ENCODE peak calls at places on chromosomes 13 and 19, in nine cellular contexts. One of them, this sample, is unnamed.

GRCh38 chr19:42126565-42126964 is 5.7 kb downstream of the POU2F2 start:
- DNase-seq in K562: no peak
- DNase-seq in SK-N-SH: no peak
- DNase-seq in WTC11: no peak
- DNase-seq in A549: no peak
- DNase-seq in HCT116: no peak
- DNase-seq in H1: no peak
- DNase-seq in HepG2: no peak
- DNase-seq in NB4: no peak
- DNase-seq in this sample: no peak

GRCh38 chr19:50858896-50859295 is 4.2 kb downstream of the KLK3 start:
- DNase-seq in K562: no peak
- DNase-seq in SK-N-SH: no peak
- DNase-seq in WTC11: peak; percentile 61
- DNase-seq in A549: no peak
- DNase-seq in HCT116: no peak
- DNase-seq in H1: no peak
- DNase-seq in HepG2: no peak
- DNase-seq in NB4: no peak
- DNase-seq in this sample: no peak

GRCh38 chr19:5953680-5954213 is 24.2 kb downstream of the RANBP3 start:
- DNase-seq in K562: peak; percentile 60
- DNase-seq in SK-N-SH: no peak
- DNase-seq in WTC11: no peak
- DNase-seq in A549: no peak
- DNase-seq in HCT116: no peak
- DNase-seq in H1: no peak
- DNase-seq in HepG2: no peak
- DNase-seq in NB4: no peak
- DNase-seq in this sample: no peak

GRCh38 chr19:55546822-55547614 is 1.7 kb upstream of the SBK3 start:
- DNase-seq in K562: peak; percentile 63
- DNase-seq in SK-N-SH: no peak
- DNase-seq in WTC11: no peak
- DNase-seq in A549: no peak
- DNase-seq in HCT116: no peak
- DNase-seq in H1: no peak
- DNase-seq in HepG2: peak; percentile 35
- DNase-seq in NB4: no peak
- DNase-seq in this sample: peak; percentile 96

GRCh38 chr13:31023126-31023525 is 90.7 kb downstream of the TEX26 start:
- DNase-seq in K562: no peak
- DNase-seq in SK-N-SH: no peak
- DNase-seq in WTC11: no peak
- DNase-seq in A549: no peak
- DNase-seq in HCT116: no peak
- DNase-seq in H1: no peak
- DNase-seq in HepG2: no peak
- DNase-seq in NB4: no peak
- DNase-seq in this sample: no peak

GRCh38 chr19:33621811-33622504 is at the start of gene CHST8:
- DNase-seq in K562: peak; percentile 62
- DNase-seq in SK-N-SH: peak; percentile 93
- DNase-seq in WTC11: peak; percentile 78
- DNase-seq in A549: no peak
- DNase-seq in HCT116: no peak
- DNase-seq in H1: no peak
- DNase-seq in HepG2: no peak
- DNase-seq in NB4: no peak
- DNase-seq in this sample: peak; percentile 11

GRCh38 chr19:7832009-7832408 is 2.0 kb downstream of the EVI5L start:
- DNase-seq in K562: no peak
- DNase-seq in SK-N-SH: no peak
- DNase-seq in WTC11: no peak
- DNase-seq in A549: no peak
- DNase-seq in HCT116: no peak
- DNase-seq in H1: no peak
- DNase-seq in HepG2: no peak
- DNase-seq in NB4: no peak
- DNase-seq in this sample: no peak

GRCh38 chr19:40348961-40349507 is 539 bp downstream of the PLD3 start:
- DNase-seq in K562: peak; percentile 33
- DNase-seq in SK-N-SH: peak; percentile 68
- DNase-seq in WTC11: no peak
- DNase-seq in A549: peak; percentile 89
- DNase-seq in HCT116: peak; percentile 28
- DNase-seq in H1: no peak
- DNase-seq in HepG2: peak; percentile 8
- DNase-seq in NB4: peak; percentile 37
- DNase-seq in this sample: peak; percentile 55

GRCh38 chr13:102277286-102277685 is 124.6 kb downstream of the FGF14 start:
- DNase-seq in K562: no peak
- DNase-seq in SK-N-SH: no peak
- DNase-seq in WTC11: no peak
- DNase-seq in A549: no peak
- DNase-seq in HCT116: no peak
- DNase-seq in H1: no peak
- DNase-seq in HepG2: no peak
- DNase-seq in NB4: no peak
- DNase-seq in this sample: no peak

GRCh38 chr13:29537736-29538624 is 57.5 kb downstream of the SLC7A1 start:
- DNase-seq in K562: no peak
- DNase-seq in SK-N-SH: no peak
- DNase-seq in WTC11: no peak
- DNase-seq in A549: no peak
- DNase-seq in HCT116: no peak
- DNase-seq in H1: no peak
- DNase-seq in HepG2: no peak
- DNase-seq in NB4: no peak
- DNase-seq in this sample: peak; percentile 26

DNA sequence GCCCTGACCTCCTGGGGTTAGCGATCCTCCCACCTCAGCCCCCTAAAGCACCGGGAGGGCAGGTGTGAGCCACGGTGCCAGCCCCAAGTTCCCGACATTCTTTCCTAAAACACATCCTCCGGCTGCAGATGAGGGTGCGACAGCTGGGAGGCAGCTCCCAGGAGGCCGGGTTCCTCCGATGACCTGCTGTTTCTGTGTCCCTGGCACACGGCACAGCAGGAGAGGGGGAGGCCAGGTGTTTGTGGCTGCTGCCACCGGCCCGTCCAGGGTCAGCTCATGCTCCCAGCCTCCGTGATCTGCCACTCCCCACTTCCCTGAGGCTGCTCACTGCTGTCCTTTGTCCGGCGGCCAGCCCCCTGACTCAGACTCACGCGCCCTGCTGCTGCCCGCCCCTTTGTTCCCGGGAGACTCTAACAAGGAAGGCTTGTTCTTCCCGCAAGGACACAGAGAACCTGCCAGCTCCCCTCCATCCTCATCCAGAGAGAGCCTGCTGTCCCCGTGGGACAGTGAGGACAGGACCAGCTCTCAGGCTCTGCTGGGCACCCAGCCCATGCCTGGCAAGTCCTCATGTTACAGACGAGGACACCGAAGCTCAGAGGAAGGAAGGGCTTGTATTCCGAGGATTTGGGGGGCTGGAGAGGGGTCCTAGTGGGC is 10.6 kb upstream of the MADCAM1 start:
- DNase-seq in K562: no peak
- DNase-seq in SK-N-SH: peak; percentile 12
- DNase-seq in WTC11: no peak
- DNase-seq in A549: no peak
- DNase-seq in HCT116: no peak
- DNase-seq in H1: no peak
- DNase-seq in HepG2: peak; percentile 88
- DNase-seq in NB4: no peak
- DNase-seq in this sample: no peak
- TF ChIP-seq MAX in K562: no peak
- TF ChIP-seq MAX in SK-N-SH: no peak
- TF ChIP-seq MAX in WTC11: no peak
- TF ChIP-seq MAX in A549: no peak
- TF ChIP-seq MAX in HCT116: no peak
- TF ChIP-seq MAX in H1: no peak
- TF ChIP-seq MAX in HepG2: peak; percentile 46
- TF ChIP-seq MAX in NB4: no peak
- TF ChIP-seq MAX in this sample: no peak

GRCh38 chr13:42041684-42042035 is 6.8 kb upstream of the DGKH start:
- DNase-seq in K562: peak; percentile 50
- DNase-seq in SK-N-SH: peak; percentile 75
- DNase-seq in WTC11: peak; percentile 60
- DNase-seq in A549: peak; percentile 61
- DNase-seq in HCT116: no peak
- DNase-seq in H1: no peak
- DNase-seq in HepG2: no peak
- DNase-seq in NB4: peak; percentile 5
- DNase-seq in this sample: no peak
- TF ChIP-seq MAX in K562: no peak
- TF ChIP-seq MAX in SK-N-SH: peak; percentile 68
- TF ChIP-seq MAX in WTC11: no peak
- TF ChIP-seq MAX in A549: peak; percentile 28
- TF ChIP-seq MAX in HCT116: no peak
- TF ChIP-seq MAX in H1: peak; percentile 57
- TF ChIP-seq MAX in HepG2: no peak
- TF ChIP-seq MAX in NB4: no peak
- TF ChIP-seq MAX in this sample: no peak

GRCh38 chr13:87129602-87130300 is 541.4 kb upstream of the SLITRK5 start:
- DNase-seq in K562: no peak
- DNase-seq in SK-N-SH: no peak
- DNase-seq in WTC11: no peak
- DNase-seq in A549: no peak
- DNase-seq in HCT116: no peak
- DNase-seq in H1: no peak
- DNase-seq in HepG2: no peak
- DNase-seq in NB4: no peak
- DNase-seq in this sample: no peak

GRCh38 chr13:87131611-87132010 is 539.6 kb upstream of the SLITRK5 start:
- DNase-seq in K562: no peak
- DNase-seq in SK-N-SH: no peak
- DNase-seq in WTC11: no peak
- DNase-seq in A549: no peak
- DNase-seq in HCT116: no peak
- DNase-seq in H1: no peak
- DNase-seq in HepG2: no peak
- DNase-seq in NB4: no peak
- DNase-seq in this sample: no peak

GRCh38 chr13:87124785-87125074 is 546.4 kb upstream of the SLITRK5 start:
- DNase-seq in K562: no peak
- DNase-seq in SK-N-SH: no peak
- DNase-seq in WTC11: no peak
- DNase-seq in A549: no peak
- DNase-seq in HCT116: no peak
- DNase-seq in H1: no peak
- DNase-seq in HepG2: no peak
- DNase-seq in NB4: no peak
- DNase-seq in this sample: no peak

GRCh38 chr13:87130401-87130800 is 540.8 kb upstream of the SLITRK5 start:
- DNase-seq in K562: no peak
- DNase-seq in SK-N-SH: no peak
- DNase-seq in WTC11: no peak
- DNase-seq in A549: no peak
- DNase-seq in HCT116: no peak
- DNase-seq in H1: no peak
- DNase-seq in HepG2: no peak
- DNase-seq in NB4: no peak
- DNase-seq in this sample: no peak

GRCh38 chr13:87128006-87128405 is 543.2 kb upstream of the SLITRK5 start:
- DNase-seq in K562: no peak
- DNase-seq in SK-N-SH: no peak
- DNase-seq in WTC11: peak; percentile 13
- DNase-seq in A549: no peak
- DNase-seq in HCT116: no peak
- DNase-seq in H1: peak; percentile 43
- DNase-seq in HepG2: no peak
- DNase-seq in NB4: peak; percentile 43
- DNase-seq in this sample: no peak
- TF ChIP-seq MAX in K562: no peak
- TF ChIP-seq MAX in SK-N-SH: no peak
- TF ChIP-seq MAX in WTC11: no peak
- TF ChIP-seq MAX in A549: no peak
- TF ChIP-seq MAX in HCT116: no peak
- TF ChIP-seq MAX in H1: no peak
- TF ChIP-seq MAX in HepG2: no peak
- TF ChIP-seq MAX in NB4: no peak
- TF ChIP-seq MAX in this sample: no peak

GRCh38 chr19:36449059-36449670 is 30.7 kb upstream of the ZFP82 start:
- DNase-seq in K562: no peak
- DNase-seq in SK-N-SH: no peak
- DNase-seq in WTC11: no peak
- DNase-seq in A549: no peak
- DNase-seq in HCT116: no peak
- DNase-seq in H1: no peak
- DNase-seq in HepG2: no peak
- DNase-seq in NB4: no peak
- DNase-seq in this sample: no peak
- TF ChIP-seq MAX in K562: no peak
- TF ChIP-seq MAX in SK-N-SH: no peak
- TF ChIP-seq MAX in WTC11: no peak
- TF ChIP-seq MAX in A549: no peak
- TF ChIP-seq MAX in HCT116: no peak
- TF ChIP-seq MAX in H1: no peak
- TF ChIP-seq MAX in HepG2: no peak
- TF ChIP-seq MAX in NB4: no peak
- TF ChIP-seq MAX in this sample: no peak

GRCh38 chr13:92135509-92135908 is 737.1 kb downstream of the GPC5 start:
- DNase-seq in K562: no peak
- DNase-seq in SK-N-SH: no peak
- DNase-seq in WTC11: no peak
- DNase-seq in A549: no peak
- DNase-seq in HCT116: no peak
- DNase-seq in H1: no peak
- DNase-seq in HepG2: no peak
- DNase-seq in NB4: no peak
- DNase-seq in this sample: no peak
- TF ChIP-seq MAX in K562: no peak
- TF ChIP-seq MAX in SK-N-SH: no peak
- TF ChIP-seq MAX in WTC11: no peak
- TF ChIP-seq MAX in A549: no peak
- TF ChIP-seq MAX in HCT116: no peak
- TF ChIP-seq MAX in H1: no peak
- TF ChIP-seq MAX in HepG2: no peak
- TF ChIP-seq MAX in NB4: no peak
- TF ChIP-seq MAX in this sample: no peak